ENCODE peak calls at places on chromosomes 4 and X, in six cellular contexts. S is K562, E is IMR-90, Q is SK-N-SH, X is A549, M is HCT116. O is an unnamed sample.

GRCh38 chrX:19659929-19660328 is 144.6 kb upstream of the MAP3K15 start:
- DNase-seq in M (no peak), E (no peak), X (no peak), S (no peak), Q (no peak), O (no peak)

GRCh38 chr4:162682651-162683050 is 484.0 kb downstream of the NAF1 start:
- DNase-seq in S (no peak), E (no peak), M (no peak), X (no peak), Q (no peak), O (no peak)

GRCh38 chrX:72131317-72132294 is at the start of gene RTL5:
- DNase-seq in S (peak; percentile 50), Q (peak; percentile 94), M (peak; percentile 63), X (peak; percentile 71), E (peak; percentile 85), O (peak; percentile 1)

GRCh38 chr4:132383571-132384199 is 765.4 kb upstream of the PCDH10 start:
- DNase-seq in X (no peak), E (no peak), M (no peak), Q (no peak), S (no peak), O (no peak)

GRCh38 chr4:113643505-113643904 is 118.0 kb downstream of the CAMK2D start:
- DNase-seq in M (no peak), S (no peak), X (no peak), E (no peak), Q (no peak), O (no peak)

GRCh38 chrX:136209016-136209738 is 42.0 kb downstream of the MAP7D3 start:
- DNase-seq in E (peak; percentile 56), Q (peak; percentile 62), M (no peak), X (peak; percentile 60), S (peak; percentile 50), O (no peak)

GRCh38 chr4:72591547-72591946 is 22.5 kb upstream of the ADAMTS3 start:
- DNase-seq in Q (peak; percentile 19), X (no peak), E (no peak), S (no peak), M (no peak), O (no peak)

GRCh38 chr4:2141762-2142520 is 82.8 kb downstream of the NAT8L start:
- DNase-seq in E (no peak), M (no peak), S (no peak), Q (no peak), X (no peak), O (no peak)

GRCh38 chr4:91064157-91064853 is 937.1 kb downstream of the CCSER1 start:
- DNase-seq in S (no peak), Q (peak; percentile 51), X (no peak), M (peak; percentile 52), E (no peak), O (peak; percentile 7)

GRCh38 chrX:38206036-38206435 is 14.6 kb downstream of the SRPX start:
- DNase-seq in M (no peak), S (no peak), X (no peak), E (peak; percentile 52), Q (no peak), O (no peak)

GRCh38 chrX:108020631-108021030 is 24.2 kb upstream of the VSIG1 start:
- DNase-seq in S (peak; percentile 12), M (peak; percentile 4), X (no peak), Q (no peak), E (peak; percentile 28), O (no peak)

GRCh38 chr4:141977433-141977832 is 341.1 kb downstream of the IL15 start:
- DNase-seq in X (no peak), M (no peak), S (no peak), Q (no peak), E (no peak), O (no peak)

GRCh38 chr4:168685136-168685535 is 188.3 kb downstream of the PALLD start:
- DNase-seq in S (no peak), Q (no peak), M (no peak), E (no peak), X (no peak), O (no peak)

GRCh38 chr4:168682898-168683500 is 186.1 kb downstream of the PALLD start:
- DNase-seq in X (no peak), E (no peak), M (no peak), S (no peak), Q (no peak), O (no peak)

GRCh38 chr4:168679397-168680176 is 182.7 kb downstream of the PALLD start:
- DNase-seq in Q (no peak), M (no peak), X (peak; percentile 48), S (no peak), E (peak; percentile 59), O (peak; percentile 58)

GRCh38 chr4:168678751-168679366 is 182.0 kb downstream of the PALLD start:
- DNase-seq in X (no peak), M (no peak), S (no peak), E (no peak), Q (no peak), O (no peak)

GRCh38 chr4:168683595-168683994 is 186.7 kb downstream of the PALLD start:
- DNase-seq in X (no peak), M (no peak), S (no peak), E (peak; percentile 79), Q (no peak), O (no peak)
- TF ChIP-seq RAD21 in X (no peak), M (no peak), S (no peak), E (no peak), Q (no peak), O (no peak)

DNA sequence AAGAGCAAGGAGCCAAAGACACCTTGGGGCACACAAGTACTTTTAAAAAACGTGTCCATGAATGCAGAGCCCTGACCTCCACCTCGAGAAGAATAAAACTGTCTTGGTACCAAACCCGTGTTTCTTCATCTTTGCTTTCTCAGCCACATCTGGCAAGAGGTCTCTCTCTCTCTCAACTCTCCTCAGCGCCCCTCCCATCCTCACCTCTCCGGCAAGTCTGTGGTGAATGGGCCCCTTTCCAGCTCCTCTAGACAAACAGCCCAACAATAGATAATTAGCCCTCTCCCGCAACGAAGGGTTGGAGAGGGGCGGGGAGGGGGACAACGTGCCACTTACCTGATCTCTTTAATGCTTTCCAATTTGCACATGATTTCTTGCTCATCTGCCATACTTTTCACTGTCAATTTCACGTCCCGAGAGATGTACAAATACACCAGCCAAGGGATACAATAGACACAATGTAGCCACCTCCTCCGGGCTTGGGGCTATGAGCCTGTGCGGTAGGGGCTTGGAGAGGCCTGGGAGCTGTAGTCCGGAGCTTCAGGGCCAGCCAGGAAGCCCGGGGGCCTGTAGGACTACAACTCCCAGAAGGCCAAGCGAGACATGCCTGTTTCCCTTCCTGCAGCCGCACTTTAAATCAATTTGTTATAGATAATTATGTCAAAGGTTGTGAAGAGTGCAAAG is at the start of gene ZC4H2:
- DNase-seq in E (peak; percentile 76), Q (peak; percentile 75), X (peak; percentile 48), M (peak; percentile 54), S (peak; percentile 28), O (peak; percentile 73)
- TF ChIP-seq RAD21 in E (no peak), Q (no peak), X (no peak), M (no peak), S (no peak), O (no peak)

DNA sequence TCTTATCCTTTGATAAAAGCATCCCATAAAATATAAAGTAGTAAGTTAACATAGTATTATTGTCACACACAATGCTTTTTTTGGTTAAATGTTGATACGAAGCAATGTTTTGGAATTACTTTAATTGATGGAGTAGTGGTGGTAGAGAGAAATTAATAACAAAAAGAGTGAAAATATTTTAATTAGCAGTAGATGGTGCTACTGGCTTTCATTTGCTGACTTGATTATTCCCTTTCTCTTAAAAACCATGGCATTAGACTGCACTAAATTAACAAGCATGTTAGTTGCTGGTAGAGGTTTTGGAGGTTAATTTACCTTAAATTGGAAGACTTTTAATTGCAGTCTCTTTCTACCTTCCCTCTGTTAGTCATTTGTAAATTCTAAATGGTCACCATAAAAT is 8.9 kb upstream of the DCK start:
- DNase-seq in M (no peak), E (no peak), Q (no peak), S (no peak), X (no peak), O (no peak)
- TF ChIP-seq RAD21 in M (no peak), E (no peak), Q (no peak), S (no peak), X (no peak), O (no peak)

GRCh38 chr4:19381068-19381467 is 870.6 kb upstream of the SLIT2 start:
- DNase-seq in M (no peak), S (no peak), E (peak; percentile 86), X (no peak), Q (no peak), O (no peak)
- TF ChIP-seq RAD21 in M (no peak), S (no peak), E (no peak), X (no peak), Q (no peak), O (no peak)

GRCh38 chr4:80210549-80210948 is 13.2 kb downstream of the PRDM8 start:
- DNase-seq in M (no peak), Q (no peak), E (no peak), X (no peak), S (no peak), O (no peak)

GRCh38 chr4:80209302-80209701 is 12.0 kb downstream of the PRDM8 start:
- DNase-seq in X (no peak), E (no peak), S (no peak), M (no peak), Q (no peak), O (no peak)

GRCh38 chr4:80207664-80208063 is 10.4 kb downstream of the PRDM8 start:
- DNase-seq in M (no peak), S (no peak), Q (no peak), E (no peak), X (no peak), O (no peak)

GRCh38 chr4:80207172-80207583 is 9.9 kb downstream of the PRDM8 start:
- DNase-seq in E (no peak), M (no peak), S (no peak), X (no peak), Q (no peak), O (no peak)

GRCh38 chr4:80208606-80209005 is 11.3 kb downstream of the PRDM8 start:
- DNase-seq in Q (no peak), M (no peak), X (no peak), S (no peak), E (peak; percentile 35), O (no peak)
- TF ChIP-seq RAD21 in Q (no peak), M (no peak), X (no peak), S (no peak), E (no peak), O (no peak)

GRCh38 chrX:73468376-73468775 is 21.5 kb downstream of the CDX4 start:
- DNase-seq in Q (no peak), X (no peak), S (no peak), M (no peak), E (no peak), O (no peak)
- TF ChIP-seq RAD21 in Q (no peak), X (no peak), S (no peak), M (no peak), E (no peak), O (no peak)

DNA sequence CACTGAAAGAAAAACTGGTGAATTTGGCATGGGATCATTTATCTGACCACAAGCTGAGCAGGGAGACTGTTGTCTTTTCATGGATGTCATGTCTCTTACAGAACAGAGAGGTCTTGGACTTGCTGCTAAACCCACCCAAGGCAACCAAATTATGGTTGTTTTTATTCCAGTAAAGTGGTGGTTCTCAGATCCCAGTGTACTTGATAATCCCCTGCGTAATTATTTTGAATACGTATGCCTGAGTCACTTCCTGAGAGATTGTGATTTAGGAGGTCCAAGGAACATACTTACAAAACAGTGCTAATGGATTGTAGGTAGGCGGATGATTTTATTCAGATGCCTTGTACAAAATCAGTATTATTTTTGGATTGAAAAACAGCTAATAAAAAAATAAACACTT is 585.6 kb downstream of the IL1RAPL1 start:
- DNase-seq in M (no peak), Q (no peak), S (no peak), E (peak; percentile 62), X (no peak), O (no peak)
- TF ChIP-seq RAD21 in M (no peak), Q (no peak), S (no peak), E (no peak), X (no peak), O (no peak)

GRCh38 chr4:151325320-151326246 is at the start of gene SH3D19:
- DNase-seq in M (peak; percentile 68), X (peak; percentile 61), E (peak; percentile 19), S (no peak), Q (peak; percentile 88), O (peak; percentile 99)
- TF ChIP-seq RAD21 in M (no peak), X (no peak), E (no peak), S (no peak), Q (no peak), O (peak; percentile 27)

O was measured in HepG2.